ENCODE peak calls at places on chromosomes 7 and 10, in six cellular contexts. One of them, this sample, is unnamed.

GRCh38 chr7:55280031-55280454 is 85.1 kb upstream of the LANCL2 start:
- DNase-seq in transverse colon: peak; percentile 65
- DNase-seq in upper lobe of left lung: no peak
- DNase-seq in prostate gland: peak; percentile 55
- DNase-seq in breast epithelium: no peak
- DNase-seq in gastrocnemius medialis: peak; percentile 30
- DNase-seq in this sample: no peak

GRCh38 chr7:95334434-95334833 is 10.1 kb upstream of the PON1 start:
- DNase-seq in transverse colon: no peak
- DNase-seq in upper lobe of left lung: no peak
- DNase-seq in prostate gland: no peak
- DNase-seq in breast epithelium: no peak
- DNase-seq in gastrocnemius medialis: no peak
- DNase-seq in this sample: no peak

GRCh38 chr7:36605261-36605660 is 119.0 kb downstream of the AOAH start:
- DNase-seq in transverse colon: no peak
- DNase-seq in upper lobe of left lung: no peak
- DNase-seq in prostate gland: no peak
- DNase-seq in breast epithelium: no peak
- DNase-seq in gastrocnemius medialis: no peak
- DNase-seq in this sample: no peak

GRCh38 chr7:148927141-148927540 is 43.0 kb upstream of the EZH2 start:
- DNase-seq in transverse colon: no peak
- DNase-seq in upper lobe of left lung: no peak
- DNase-seq in prostate gland: no peak
- DNase-seq in breast epithelium: no peak
- DNase-seq in gastrocnemius medialis: no peak
- DNase-seq in this sample: no peak

GRCh38 chr10:114017266-114017665 is 26.4 kb upstream of the ADRB1 start:
- DNase-seq in transverse colon: no peak
- DNase-seq in upper lobe of left lung: no peak
- DNase-seq in prostate gland: no peak
- DNase-seq in breast epithelium: no peak
- DNase-seq in gastrocnemius medialis: no peak
- DNase-seq in this sample: no peak

GRCh38 chr7:79091661-79092060 is 361.8 kb downstream of the MAGI2 start:
- DNase-seq in transverse colon: no peak
- DNase-seq in upper lobe of left lung: no peak
- DNase-seq in prostate gland: no peak
- DNase-seq in breast epithelium: no peak
- DNase-seq in gastrocnemius medialis: no peak
- DNase-seq in this sample: no peak

GRCh38 chr7:2864999-2865670 is 21.0 kb upstream of the GNA12 start:
- DNase-seq in transverse colon: peak; percentile 75
- DNase-seq in upper lobe of left lung: peak; percentile 61
- DNase-seq in prostate gland: peak; percentile 48
- DNase-seq in breast epithelium: peak; percentile 65
- DNase-seq in gastrocnemius medialis: peak; percentile 35
- DNase-seq in this sample: peak; percentile 85

GRCh38 chr10:84198206-84198915 is 4.0 kb downstream of the CDHR1 start:
- DNase-seq in transverse colon: peak; percentile 83
- DNase-seq in upper lobe of left lung: no peak
- DNase-seq in prostate gland: no peak
- DNase-seq in breast epithelium: no peak
- DNase-seq in gastrocnemius medialis: no peak
- DNase-seq in this sample: no peak

GRCh38 chr7:13946181-13946580 is 43.3 kb downstream of the ETV1 start:
- DNase-seq in transverse colon: no peak
- DNase-seq in upper lobe of left lung: no peak
- DNase-seq in prostate gland: no peak
- DNase-seq in breast epithelium: no peak
- DNase-seq in gastrocnemius medialis: no peak
- DNase-seq in this sample: no peak

GRCh38 chr7:151897201-151897711 is 20.3 kb upstream of the PRKAG2 start:
- DNase-seq in transverse colon: peak; percentile 38
- DNase-seq in upper lobe of left lung: no peak
- DNase-seq in prostate gland: no peak
- DNase-seq in breast epithelium: no peak
- DNase-seq in gastrocnemius medialis: no peak
- DNase-seq in this sample: peak; percentile 53

GRCh38 chr10:65423043-65423442 is 1502.8 kb upstream of the LRRTM3 start:
- DNase-seq in transverse colon: no peak
- DNase-seq in upper lobe of left lung: no peak
- DNase-seq in prostate gland: no peak
- DNase-seq in breast epithelium: no peak
- DNase-seq in gastrocnemius medialis: no peak
- DNase-seq in this sample: no peak

GRCh38 chr10:112981553-112981952 is 31.5 kb downstream of the TCF7L2 start:
- DNase-seq in transverse colon: no peak
- DNase-seq in upper lobe of left lung: no peak
- DNase-seq in prostate gland: no peak
- DNase-seq in breast epithelium: no peak
- DNase-seq in gastrocnemius medialis: no peak
- DNase-seq in this sample: peak; percentile 46

GRCh38 chr7:122802211-122802833 is 83.9 kb downstream of the CADPS2 start:
- DNase-seq in transverse colon: no peak
- DNase-seq in upper lobe of left lung: peak; percentile 31
- DNase-seq in prostate gland: peak; percentile 11
- DNase-seq in breast epithelium: no peak
- DNase-seq in gastrocnemius medialis: no peak
- DNase-seq in this sample: peak; percentile 68

GRCh38 chr10:74097776-74098175 is 52.9 kb downstream of the AP3M1 start:
- DNase-seq in transverse colon: no peak
- DNase-seq in upper lobe of left lung: no peak
- DNase-seq in prostate gland: no peak
- DNase-seq in breast epithelium: no peak
- DNase-seq in gastrocnemius medialis: no peak
- DNase-seq in this sample: no peak
- TF ChIP-seq POLR2A in transverse colon: no peak
- TF ChIP-seq POLR2A in upper lobe of left lung: no peak
- TF ChIP-seq POLR2A in prostate gland: no peak
- TF ChIP-seq POLR2A in breast epithelium: no peak
- TF ChIP-seq POLR2A in gastrocnemius medialis: no peak
- TF ChIP-seq POLR2A in this sample: no peak

DNA sequence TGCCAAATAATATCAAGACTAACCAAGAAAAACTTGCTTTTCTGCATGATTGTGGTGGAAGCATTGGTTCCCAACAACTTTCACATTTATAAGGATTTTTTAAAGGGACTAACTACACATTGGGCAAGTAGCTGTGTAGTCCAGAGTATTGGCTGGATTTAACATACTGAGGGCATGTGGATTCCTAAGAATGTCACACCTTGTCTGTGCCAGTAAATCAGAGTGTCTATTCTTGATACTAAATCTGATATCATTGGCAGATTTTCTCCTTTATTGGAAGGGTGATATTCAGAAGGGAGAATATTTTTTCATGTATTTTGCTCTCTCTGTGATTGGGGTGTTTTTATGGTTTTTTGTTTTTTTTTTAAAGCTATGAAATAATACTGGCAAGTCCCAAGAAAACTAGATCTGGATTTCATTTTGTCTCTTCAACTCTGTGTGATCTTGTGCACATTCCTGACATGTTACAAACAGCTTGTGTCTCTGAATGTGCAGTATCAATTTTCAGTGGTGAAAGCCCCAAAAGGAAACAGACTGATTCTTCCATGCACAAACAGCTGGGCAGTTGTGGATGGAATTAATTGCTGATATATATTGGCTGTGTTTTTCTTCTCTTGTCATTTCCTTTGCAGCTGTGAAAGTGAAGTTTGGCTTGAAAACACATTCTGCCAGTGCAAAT is 67.3 kb downstream of the ADD3 start:
- DNase-seq in transverse colon: no peak
- DNase-seq in upper lobe of left lung: no peak
- DNase-seq in prostate gland: no peak
- DNase-seq in breast epithelium: no peak
- DNase-seq in gastrocnemius medialis: no peak
- DNase-seq in this sample: no peak
- H3K4me1 ChIP-seq in transverse colon: peaks cover 44% of the 10 kb centered on the region
- H3K4me1 ChIP-seq in upper lobe of left lung: peaks cover 66% of the 10 kb centered on the region
- H3K4me1 ChIP-seq in prostate gland: no peaks in the 10 kb centered on the region
- H3K4me1 ChIP-seq in breast epithelium: no peaks in the 10 kb centered on the region
- H3K4me1 ChIP-seq in gastrocnemius medialis: peaks cover 39% of the 10 kb centered on the region
- H3K4me1 ChIP-seq in this sample: peaks cover 52% of the 10 kb centered on the region

GRCh38 chr10:85784792-85785191 is 581.8 kb downstream of the GRID1 start:
- DNase-seq in transverse colon: no peak
- DNase-seq in upper lobe of left lung: no peak
- DNase-seq in prostate gland: no peak
- DNase-seq in breast epithelium: no peak
- DNase-seq in gastrocnemius medialis: no peak
- DNase-seq in this sample: no peak

GRCh38 chr10:85789125-85789524 is 577.5 kb downstream of the GRID1 start:
- DNase-seq in transverse colon: no peak
- DNase-seq in upper lobe of left lung: no peak
- DNase-seq in prostate gland: no peak
- DNase-seq in breast epithelium: no peak
- DNase-seq in gastrocnemius medialis: no peak
- DNase-seq in this sample: no peak

GRCh38 chr10:85788570-85788969 is 578.0 kb downstream of the GRID1 start:
- DNase-seq in transverse colon: no peak
- DNase-seq in upper lobe of left lung: no peak
- DNase-seq in prostate gland: no peak
- DNase-seq in breast epithelium: no peak
- DNase-seq in gastrocnemius medialis: no peak
- DNase-seq in this sample: no peak

GRCh38 chr10:85787393-85787792 is 579.2 kb downstream of the GRID1 start:
- DNase-seq in transverse colon: no peak
- DNase-seq in upper lobe of left lung: no peak
- DNase-seq in prostate gland: no peak
- DNase-seq in breast epithelium: no peak
- DNase-seq in gastrocnemius medialis: no peak
- DNase-seq in this sample: no peak

DNA sequence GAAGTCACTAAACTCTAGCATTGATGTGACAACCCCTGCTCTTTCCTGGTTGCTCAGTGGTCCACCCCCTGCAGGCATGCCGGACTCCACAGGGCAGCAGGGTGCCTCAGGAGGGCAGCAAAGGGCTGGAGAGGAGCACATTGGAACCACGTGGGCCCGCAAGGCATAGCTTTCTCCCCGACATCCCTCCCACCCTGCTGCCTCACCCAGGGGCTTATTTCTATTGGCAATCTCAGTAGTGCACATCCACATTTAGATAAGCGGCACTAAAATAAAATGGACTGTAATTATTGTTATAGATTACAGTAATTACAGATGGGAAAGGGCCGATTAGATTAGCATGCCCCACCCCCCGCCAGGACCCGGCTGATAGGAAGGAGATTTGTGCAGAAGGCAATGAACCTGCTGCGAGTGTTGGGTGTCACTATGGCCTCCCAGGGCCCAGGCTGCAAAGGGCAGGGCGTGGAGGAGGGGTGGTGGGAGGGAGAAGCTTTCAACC is 580.1 kb downstream of the GRID1 start:
- DNase-seq in transverse colon: no peak
- DNase-seq in upper lobe of left lung: no peak
- DNase-seq in prostate gland: no peak
- DNase-seq in breast epithelium: no peak
- DNase-seq in gastrocnemius medialis: no peak
- DNase-seq in this sample: no peak
- TF ChIP-seq CTCF in transverse colon: no peak
- TF ChIP-seq CTCF in upper lobe of left lung: no peak
- TF ChIP-seq CTCF in prostate gland: no peak
- TF ChIP-seq CTCF in breast epithelium: no peak
- TF ChIP-seq CTCF in gastrocnemius medialis: no peak
- TF ChIP-seq CTCF in this sample: no peak

GRCh38 chr10:12432402-12433189 is 83.2 kb downstream of the CAMK1D start:
- DNase-seq in transverse colon: peak; percentile 41
- DNase-seq in upper lobe of left lung: no peak
- DNase-seq in prostate gland: no peak
- DNase-seq in breast epithelium: no peak
- DNase-seq in gastrocnemius medialis: no peak
- DNase-seq in this sample: no peak

GRCh38 chr10:12434277-12434676 is 84.9 kb downstream of the CAMK1D start:
- DNase-seq in transverse colon: no peak
- DNase-seq in upper lobe of left lung: no peak
- DNase-seq in prostate gland: no peak
- DNase-seq in breast epithelium: no peak
- DNase-seq in gastrocnemius medialis: no peak
- DNase-seq in this sample: no peak

GRCh38 chr10:12430406-12430982 is 81.1 kb downstream of the CAMK1D start:
- DNase-seq in transverse colon: no peak
- DNase-seq in upper lobe of left lung: no peak
- DNase-seq in prostate gland: no peak
- DNase-seq in breast epithelium: no peak
- DNase-seq in gastrocnemius medialis: no peak
- DNase-seq in this sample: no peak

GRCh38 chr10:12428447-12429135 is 79.2 kb downstream of the CAMK1D start:
- DNase-seq in transverse colon: no peak
- DNase-seq in upper lobe of left lung: no peak
- DNase-seq in prostate gland: no peak
- DNase-seq in breast epithelium: no peak
- DNase-seq in gastrocnemius medialis: no peak
- DNase-seq in this sample: no peak

DNA sequence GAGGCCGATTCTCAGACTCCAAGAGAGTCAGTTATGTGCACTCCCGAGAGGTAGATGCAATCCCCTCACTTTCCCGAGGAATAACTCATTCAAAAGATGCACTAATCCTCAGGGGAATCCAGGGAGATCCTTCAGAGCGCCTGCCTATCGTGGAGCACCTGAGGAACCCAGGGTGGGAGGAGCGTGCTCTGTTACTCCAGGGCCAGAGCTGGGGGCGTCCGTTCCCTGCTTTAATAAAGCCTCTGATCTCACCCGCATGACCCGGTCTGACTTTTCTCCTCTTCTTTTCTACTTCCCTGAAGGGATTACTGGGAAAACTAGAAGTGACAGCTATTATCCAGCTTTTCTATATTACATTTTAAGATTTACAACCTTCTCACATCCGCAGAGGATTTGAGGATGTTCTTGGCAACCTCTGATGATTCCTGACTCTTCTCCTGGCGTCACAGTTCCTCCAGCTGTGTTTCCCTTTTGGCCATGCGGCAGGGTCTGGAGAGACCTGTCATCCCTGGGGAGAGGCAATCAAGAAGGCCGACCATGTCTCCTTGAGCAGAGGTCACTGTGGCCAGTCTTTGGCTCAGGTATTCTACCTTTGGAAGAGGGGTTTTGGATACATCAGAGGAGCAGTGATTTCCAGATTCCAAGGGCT is 82.2 kb downstream of the CAMK1D start:
- DNase-seq in transverse colon: no peak
- DNase-seq in upper lobe of left lung: no peak
- DNase-seq in prostate gland: no peak
- DNase-seq in breast epithelium: no peak
- DNase-seq in gastrocnemius medialis: peak; percentile 31
- DNase-seq in this sample: peak; percentile 67
- TF ChIP-seq POLR2A in transverse colon: no peak
- TF ChIP-seq POLR2A in upper lobe of left lung: no peak
- TF ChIP-seq POLR2A in prostate gland: no peak
- TF ChIP-seq POLR2A in breast epithelium: no peak
- TF ChIP-seq POLR2A in gastrocnemius medialis: no peak
- TF ChIP-seq POLR2A in this sample: no peak